ENCODE peak calls at places on chromosomes 5 and 9, in six cellular contexts. One of them, this sample, is unnamed.

GRCh38 chr5:132688536-132689409 is 15.0 kb downstream of the IL4 start:
- DNase-seq in NB4: no peak
- DNase-seq in K562: no peak
- DNase-seq in HepG2: no peak
- DNase-seq in GM12878: no peak
- DNase-seq in A549: no peak
- DNase-seq in this sample: no peak

GRCh38 chr5:141742866-141743651 is 61.0 kb upstream of the ARAP3 start:
- DNase-seq in K562: peak
- DNase-seq in NB4: peak
- DNase-seq in A549: no peak
- DNase-seq in GM12878: no peak
- DNase-seq in HepG2: no peak
- DNase-seq in this sample: peak

GRCh38 chr9:95025213-95026170 is 292.0 kb downstream of the FANCC start:
- DNase-seq in K562: peak
- DNase-seq in HepG2: peak
- DNase-seq in GM12878: no peak
- DNase-seq in A549: peak
- DNase-seq in NB4: peak
- DNase-seq in this sample: peak

GRCh38 chr5:35762368-35762767 is 94.3 kb upstream of the IL7R start:
- DNase-seq in GM12878: no peak
- DNase-seq in NB4: no peak
- DNase-seq in A549: no peak
- DNase-seq in K562: no peak
- DNase-seq in HepG2: no peak
- DNase-seq in this sample: no peak

GRCh38 chr9:81477669-81478068 is 211.7 kb downstream of the TLE1 start:
- DNase-seq in A549: no peak
- DNase-seq in GM12878: no peak
- DNase-seq in NB4: no peak
- DNase-seq in HepG2: no peak
- DNase-seq in K562: no peak
- DNase-seq in this sample: no peak

GRCh38 chr5:122942164-122942914 is 94.2 kb downstream of the PPIC start:
- DNase-seq in GM12878: no peak
- DNase-seq in NB4: no peak
- DNase-seq in A549: no peak
- DNase-seq in HepG2: no peak
- DNase-seq in K562: peak
- DNase-seq in this sample: peak

GRCh38 chr5:137370511-137371071 is 128.5 kb downstream of the SPOCK1 start:
- DNase-seq in GM12878: no peak
- DNase-seq in HepG2: no peak
- DNase-seq in A549: no peak
- DNase-seq in K562: no peak
- DNase-seq in NB4: no peak
- DNase-seq in this sample: no peak

GRCh38 chr5:79841172-79841571 is 149.9 kb downstream of the MTX3 start:
- DNase-seq in GM12878: no peak
- DNase-seq in K562: no peak
- DNase-seq in NB4: no peak
- DNase-seq in A549: no peak
- DNase-seq in HepG2: no peak
- DNase-seq in this sample: no peak

GRCh38 chr5:81247441-81247972 is 14.4 kb downstream of the CKMT2 start:
- DNase-seq in GM12878: no peak
- DNase-seq in A549: no peak
- DNase-seq in K562: no peak
- DNase-seq in HepG2: no peak
- DNase-seq in NB4: no peak
- DNase-seq in this sample: peak

GRCh38 chr9:137394866-137395665 is 27.9 kb downstream of the EXD3 start:
- DNase-seq in GM12878: no peak
- DNase-seq in A549: no peak
- DNase-seq in K562: no peak
- DNase-seq in HepG2: no peak
- DNase-seq in NB4: no peak
- DNase-seq in this sample: no peak

GRCh38 chr9:89885156-89885555 is 280.3 kb downstream of the GADD45G start:
- DNase-seq in HepG2: no peak
- DNase-seq in A549: no peak
- DNase-seq in NB4: no peak
- DNase-seq in GM12878: no peak
- DNase-seq in K562: no peak
- DNase-seq in this sample: no peak

GRCh38 chr9:79610019-79610760 is 38.4 kb downstream of the TLE4 start:
- DNase-seq in GM12878: no peak
- DNase-seq in HepG2: no peak
- DNase-seq in NB4: peak
- DNase-seq in K562: no peak
- DNase-seq in A549: no peak
- DNase-seq in this sample: no peak
- TF ChIP-seq MYC in GM12878: no peak
- TF ChIP-seq MYC in HepG2: no peak
- TF ChIP-seq MYC in NB4: no peak
- TF ChIP-seq MYC in K562: no peak
- TF ChIP-seq MYC in A549: no peak
- TF ChIP-seq MYC in this sample: no peak

GRCh38 chr9:120916573-120916972 is 10.0 kb downstream of the TRAF1 start:
- DNase-seq in HepG2: no peak
- DNase-seq in NB4: no peak
- DNase-seq in GM12878: no peak
- DNase-seq in A549: no peak
- DNase-seq in K562: no peak
- DNase-seq in this sample: no peak
- TF ChIP-seq MYC in HepG2: no peak
- TF ChIP-seq MYC in NB4: no peak
- TF ChIP-seq MYC in GM12878: no peak
- TF ChIP-seq MYC in A549: no peak
- TF ChIP-seq MYC in K562: no peak
- TF ChIP-seq MYC in this sample: no peak

DNA sequence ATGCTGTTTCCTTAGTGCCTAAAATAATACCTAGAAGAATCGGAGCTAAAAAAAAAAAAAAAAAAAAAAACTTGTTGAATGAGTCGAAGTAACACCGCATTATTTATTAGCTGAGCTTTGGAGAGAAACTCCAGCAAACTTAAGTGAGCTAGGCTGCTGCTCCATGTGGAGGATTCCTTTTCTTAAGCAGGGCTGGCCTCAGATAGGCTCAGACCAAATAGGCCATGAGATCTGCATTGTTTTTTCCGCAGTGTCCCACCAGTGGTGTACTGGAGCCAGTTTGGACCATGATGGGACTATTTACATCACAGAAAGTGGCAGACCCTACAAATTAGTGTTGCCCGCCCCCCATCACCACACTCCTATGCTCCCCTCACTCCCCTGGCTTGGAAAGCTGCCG is 341.4 kb downstream of the DTWD2 start:
- DNase-seq in HepG2: no peak
- DNase-seq in K562: no peak
- DNase-seq in GM12878: no peak
- DNase-seq in A549: no peak
- DNase-seq in NB4: no peak
- DNase-seq in this sample: no peak
- TF ChIP-seq MYC in HepG2: no peak
- TF ChIP-seq MYC in K562: no peak
- TF ChIP-seq MYC in GM12878: no peak
- TF ChIP-seq MYC in A549: no peak
- TF ChIP-seq MYC in NB4: no peak
- TF ChIP-seq MYC in this sample: no peak

GRCh38 chr9:131552030-131552429 is 6.7 kb downstream of the PRRT1B start:
- DNase-seq in A549: no peak
- DNase-seq in GM12878: no peak
- DNase-seq in K562: no peak
- DNase-seq in NB4: no peak
- DNase-seq in HepG2: peak
- DNase-seq in this sample: no peak
- TF ChIP-seq MYC in A549: no peak
- TF ChIP-seq MYC in GM12878: no peak
- TF ChIP-seq MYC in K562: no peak
- TF ChIP-seq MYC in NB4: no peak
- TF ChIP-seq MYC in HepG2: no peak
- TF ChIP-seq MYC in this sample: no peak